ENCODE peak calls at places on chromosomes 12 and 14, in six cellular contexts. Y is cardiac fibroblast, V is fibroblast of mammary gland, R is testis, D is gastrocnemius medialis, N is keratinocyte. P is an unnamed sample.

GRCh38 chr12:67919406-67919805 is 69.8 kb upstream of the IFNG-AS1 start:
- DNase-seq in Y (peak; percentile 76), V (peak; percentile 50), R (no peak), D (no peak), N (peak; percentile 57), P (no peak)

GRCh38 chr12:94699796-94700195 is 49.4 kb upstream of the TMCC3 start:
- DNase-seq in Y (no peak), V (no peak), R (no peak), D (no peak), N (no peak), P (no peak)

GRCh38 chr12:119130523-119130922 is 48.2 kb upstream of the HSPB8 start:
- DNase-seq in Y (no peak), V (no peak), R (no peak), D (no peak), N (no peak), P (no peak)

GRCh38 chr12:14913381-14913781 is 25.0 kb downstream of the ERP27 start:
- DNase-seq in Y (no peak), V (no peak), R (peak; percentile 26), D (no peak), N (peak; percentile 38), P (no peak)

GRCh38 chr14:102805454-102805891 is 28.2 kb downstream of the TRAF3 start:
- DNase-seq in Y (peak; percentile 52), V (peak; percentile 51), R (no peak), D (no peak), N (no peak), P (no peak)

GRCh38 chr12:171743-172705 is 41.9 kb downstream of the SLC6A12 start:
- DNase-seq in Y (no peak), V (no peak), R (peak; percentile 94), D (no peak), N (no peak), P (no peak)

GRCh38 chr12:52945389-52946232 is 3.3 kb upstream of the KRT18 start:
- DNase-seq in Y (peak; percentile 23), V (no peak), R (peak; percentile 46), D (no peak), N (no peak), P (no peak)

GRCh38 chr12:9943244-9943643 is 11.1 kb upstream of the CLEC2A start:
- DNase-seq in Y (no peak), V (peak; percentile 8), R (no peak), D (no peak), N (no peak), P (no peak)

GRCh38 chr12:66387067-66387466 is 84.8 kb downstream of the HELB start:
- DNase-seq in Y (no peak), V (no peak), R (no peak), D (no peak), N (no peak), P (no peak)

GRCh38 chr12:53054112-53054878 is 4.4 kb downstream of the TNS2 start:
- DNase-seq in Y (peak; percentile 87), V (peak; percentile 85), R (peak; percentile 98), D (peak; percentile 97), N (peak; percentile 91), P (peak; percentile 97)

GRCh38 chr12:127926004-127926403 is 341.0 kb upstream of the TMEM132C start:
- DNase-seq in Y (peak; percentile 1), V (peak; percentile 15), R (peak; percentile 66), D (no peak), N (no peak), P (no peak)
- TF ChIP-seq CTCF in Y (no peak), V (peak; percentile 34), R (peak; percentile 33), D (no peak), N (no peak), P (peak; percentile 74)

DNA sequence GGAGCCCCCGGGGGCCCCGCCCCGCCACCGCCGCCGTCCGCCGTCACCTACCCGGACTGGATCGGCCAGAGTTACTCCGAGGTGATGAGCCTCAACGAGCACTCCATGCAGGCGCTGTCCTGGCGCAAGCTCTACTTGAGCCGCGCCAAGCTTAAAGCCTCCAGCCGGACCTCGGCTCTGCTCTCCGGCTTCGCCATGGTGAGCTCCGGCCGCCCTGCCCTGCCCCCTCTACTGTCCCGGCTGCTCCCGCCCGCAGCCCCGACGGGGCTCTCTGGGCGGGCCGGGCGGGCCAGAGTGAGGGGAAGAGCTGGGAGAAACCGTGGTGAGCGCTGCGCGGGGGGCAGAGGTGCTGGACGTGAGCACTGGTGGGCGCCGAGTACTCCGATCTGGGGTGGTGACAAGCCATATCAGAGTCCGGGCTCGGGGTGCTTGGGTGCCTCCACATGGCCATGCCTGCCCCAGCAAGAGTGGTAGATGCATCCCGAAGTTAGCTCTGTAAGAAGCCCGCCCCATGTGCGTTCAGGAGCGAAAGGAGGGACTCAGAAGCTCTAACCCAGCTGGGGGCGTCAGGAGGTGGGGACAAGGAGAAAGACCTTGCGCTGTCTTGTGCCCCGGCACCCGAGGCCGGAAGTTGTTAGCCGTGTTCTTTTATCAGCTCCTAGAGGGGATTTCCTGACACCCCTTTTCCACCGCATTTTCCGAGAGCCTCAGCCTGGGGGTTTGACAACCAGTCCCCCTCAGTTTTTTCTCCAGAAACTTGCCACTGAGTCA is 708 bp downstream of the ORAI1 start:
- DNase-seq in Y (peak; percentile 69), V (peak; percentile 54), R (peak; percentile 62), D (peak; percentile 54), N (no peak), P (peak; percentile 24)
- TF ChIP-seq CTCF in Y (peak; percentile 29), V (no peak), R (no peak), D (no peak), N (peak; percentile 12), P (peak; percentile 26)

DNA sequence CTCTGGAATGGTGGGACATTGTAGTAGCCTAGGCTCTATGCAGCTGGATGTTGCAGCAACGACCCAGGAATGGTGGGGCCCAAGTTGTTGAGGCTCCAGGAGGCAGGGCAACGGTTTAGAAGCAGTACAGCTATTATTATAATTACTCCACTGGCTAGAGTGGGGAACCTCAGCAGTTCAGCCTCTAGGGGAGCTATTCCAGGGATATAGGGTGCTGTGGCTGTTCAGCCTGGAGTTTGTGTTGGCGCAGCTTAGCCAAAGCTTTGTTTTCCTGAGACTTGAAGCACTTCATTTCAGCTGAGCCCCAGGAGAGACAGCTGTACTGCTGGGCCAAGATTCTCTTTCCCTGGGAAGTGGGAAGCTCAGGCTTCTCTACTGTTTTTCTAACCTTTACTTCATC is 1023.0 kb upstream of the ATXN7L3B start:
- DNase-seq in Y (no peak), V (no peak), R (no peak), D (no peak), N (no peak), P (no peak)
- TF ChIP-seq CTCF in Y (no peak), V (no peak), R (no peak), D (no peak), N (peak; percentile 39), P (no peak)

DNA sequence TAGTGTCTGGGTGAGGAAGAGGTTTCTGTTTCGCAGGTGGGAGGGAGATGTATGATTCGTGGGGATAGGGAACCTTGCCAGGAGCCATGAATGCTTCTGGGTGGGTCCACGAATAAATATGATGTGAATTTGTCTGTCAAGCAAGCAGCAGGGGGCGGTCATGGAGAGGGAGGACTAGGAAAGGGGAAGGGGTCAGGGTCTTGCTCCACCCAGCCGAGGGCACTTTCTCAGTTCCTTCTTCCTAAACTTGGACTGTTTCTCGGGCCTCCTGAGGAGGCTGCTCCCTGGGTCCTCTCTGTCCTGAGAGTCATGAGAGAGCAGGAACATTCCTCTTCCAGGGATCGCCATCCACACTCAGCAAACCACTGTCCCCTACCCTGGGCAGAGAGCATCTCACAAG is 72.4 kb downstream of the LGMN start:
- DNase-seq in Y (no peak), V (no peak), R (no peak), D (no peak), N (no peak), P (no peak)
- TF ChIP-seq CTCF in Y (no peak), V (no peak), R (no peak), D (no peak), N (no peak), P (peak; percentile 4)

DNA sequence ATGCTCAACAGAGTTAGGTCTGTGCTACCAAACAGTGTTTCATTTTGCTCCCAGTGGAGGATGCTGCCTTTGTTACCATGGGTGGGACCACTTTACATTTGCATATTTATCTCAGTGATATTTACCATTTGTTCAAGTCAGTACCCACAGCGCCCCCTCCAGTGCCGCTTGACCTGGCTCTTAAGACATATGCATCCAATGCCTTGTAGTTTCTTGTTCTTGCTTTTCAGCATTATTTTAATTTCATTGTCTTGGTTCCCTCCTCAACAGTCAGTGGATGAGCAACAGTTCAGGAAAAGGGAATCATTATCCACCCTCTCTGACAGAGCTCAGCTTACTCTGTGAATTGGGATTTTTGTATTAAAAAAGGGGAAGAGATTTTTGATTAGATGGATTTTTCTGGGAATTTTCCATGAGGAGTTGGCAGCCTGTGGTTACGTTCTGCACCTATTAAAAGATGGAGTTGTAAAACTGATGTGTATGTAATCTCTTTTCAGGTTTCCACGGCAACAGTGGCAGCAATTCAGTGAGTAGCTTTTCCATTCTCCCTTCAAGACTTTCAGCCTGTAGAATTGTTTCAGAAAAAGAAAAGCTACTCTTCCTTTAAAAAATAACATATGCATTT is 240.5 kb upstream of the DAAM1 start:
- DNase-seq in Y (peak; percentile 38), V (peak; percentile 24), R (no peak), D (no peak), N (no peak), P (no peak)
- TF ChIP-seq CTCF in Y (no peak), V (peak; percentile 20), R (no peak), D (no peak), N (no peak), P (no peak)

DNA sequence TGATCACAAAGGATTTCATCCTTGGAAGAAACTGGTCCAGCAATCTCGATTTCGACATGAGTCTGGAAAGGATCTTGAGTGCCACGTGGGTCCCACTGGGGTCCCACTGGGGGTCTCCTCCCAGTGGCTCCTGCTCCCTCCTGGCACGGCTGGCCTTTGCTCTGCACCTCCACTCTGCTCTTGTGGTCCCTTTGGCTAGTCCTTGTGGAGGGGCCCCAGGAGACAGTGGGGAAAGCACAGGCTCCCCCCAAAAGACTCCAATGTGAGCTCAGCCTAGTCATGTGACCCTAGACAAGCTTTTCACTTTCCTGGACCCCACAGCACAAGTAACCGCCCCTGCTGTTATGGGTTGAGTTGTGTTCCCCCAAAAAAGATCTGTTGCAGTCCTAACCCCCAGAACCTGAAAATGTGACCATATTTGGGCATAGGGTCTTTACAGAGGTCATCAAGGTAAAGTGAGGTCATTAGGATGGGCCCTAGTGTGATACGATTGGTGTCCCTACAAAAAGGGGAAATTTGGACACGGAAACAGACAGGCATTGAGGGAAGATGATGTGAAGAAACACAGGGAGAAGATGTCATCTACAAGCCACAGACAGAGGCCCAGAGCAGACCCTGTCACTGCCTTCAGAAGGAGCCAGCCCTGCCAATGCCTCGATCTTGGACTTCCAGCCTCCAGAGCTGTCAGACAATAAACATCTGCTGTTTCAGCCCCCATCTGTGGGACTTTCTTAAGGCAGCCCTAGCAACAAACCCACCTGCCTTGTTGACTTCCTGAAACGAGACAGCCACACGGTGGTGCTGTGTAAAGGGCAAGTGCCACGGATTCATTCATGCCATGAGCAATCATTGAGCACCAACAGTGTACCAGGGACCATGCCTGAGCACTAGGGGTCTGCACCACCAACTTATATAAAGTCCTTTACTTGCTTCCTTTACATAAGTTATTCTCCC is 23.8 kb upstream of the PPP2R5C start:
- DNase-seq in Y (no peak), V (no peak), R (no peak), D (no peak), N (no peak), P (no peak)
- TF ChIP-seq CTCF in Y (peak; percentile 5), V (no peak), R (no peak), D (no peak), N (peak; percentile 38), P (no peak)

GRCh38 chr12:102119674-102120563 is at the start of the genes NUP37 and PARPBP:
- DNase-seq in Y (peak; percentile 88), V (peak; percentile 81), R (peak; percentile 94), D (peak; percentile 81), N (peak; percentile 74), P (peak; percentile 43)
- TF ChIP-seq CTCF in Y (no peak), V (no peak), R (no peak), D (no peak), N (peak; percentile 13), P (no peak)

GRCh38 chr14:65622703-65623102 is 210.2 kb downstream of the FUT8 start:
- DNase-seq in Y (no peak), V (no peak), R (no peak), D (no peak), N (no peak), P (no peak)
- TF ChIP-seq CTCF in Y (no peak), V (no peak), R (no peak), D (no peak), N (no peak), P (no peak)

P was measured in ascending aorta.